ENCODE peak calls at places on chromosomes 3 and 15, in six cellular contexts. Q is neural progenitor cell, C is GM23338, D is glutamatergic neuron, B is sigmoid colon, K is cardiac fibroblast. A is an unnamed sample.

GRCh38 chr3:122615303-122615702 is 37.9 kb downstream of the PARP15 start:
- DNase-seq in C (peak; percentile 17), B (no peak), D (no peak), K (no peak), Q (peak; percentile 26), A (no peak)

GRCh38 chr15:48625126-48625525 is 20.4 kb downstream of the FBN1 start:
- DNase-seq in B (no peak), K (peak; percentile 38), C (no peak), Q (no peak), D (no peak), A (peak; percentile 56)

GRCh38 chr3:50853936-50854335 is 179.2 kb downstream of the DOCK3 start:
- DNase-seq in D (no peak), Q (no peak), B (no peak), K (no peak), C (no peak), A (no peak)

GRCh38 chr3:162632672-162633071 is 1136.1 kb downstream of the OTOL1 start:
- DNase-seq in C (no peak), Q (no peak), B (no peak), K (no peak), D (no peak), A (no peak)

GRCh38 chr3:58560771-58561311 is 16.4 kb downstream of the FAM107A start:
- DNase-seq in D (no peak), K (peak; percentile 96), C (peak; percentile 98), B (no peak), Q (peak; percentile 88), A (peak; percentile 53)

GRCh38 chr3:31738423-31738822 is 205.7 kb downstream of the STT3B start:
- DNase-seq in B (no peak), C (no peak), D (no peak), K (no peak), Q (no peak), A (no peak)

GRCh38 chr15:40508216-40508615 is 37.4 kb downstream of the CHST14 start:
- DNase-seq in C (no peak), Q (no peak), K (no peak), D (no peak), B (no peak), A (no peak)

GRCh38 chr15:44015555-44015954 is 179.5 kb downstream of the FRMD5 start:
- DNase-seq in Q (no peak), B (no peak), K (peak; percentile 67), C (no peak), D (no peak), A (no peak)

GRCh38 chr3:54243262-54243931 is 121.0 kb downstream of the CACNA2D3 start:
- DNase-seq in C (peak; percentile 22), D (no peak), B (no peak), Q (no peak), K (peak; percentile 35), A (no peak)

GRCh38 chr15:67110958-67111864 is 45.8 kb downstream of the SMAD3 start:
- DNase-seq in Q (no peak), K (no peak), D (no peak), C (no peak), B (no peak), A (no peak)

GRCh38 chr3:159032311-159032710 is 230.5 kb downstream of the MFSD1 start:
- DNase-seq in Q (no peak), C (no peak), B (no peak), K (no peak), D (no peak), A (no peak)

GRCh38 chr3:156507285-156507684 is 47.6 kb downstream of the SSR3 start:
- DNase-seq in D (no peak), Q (no peak), K (no peak), C (no peak), B (no peak), A (no peak)

GRCh38 chr15:80660114-80660513 is 35.0 kb upstream of the ABHD17C start:
- DNase-seq in B (no peak), K (peak; percentile 63), C (peak; percentile 79), D (peak; percentile 40), Q (peak; percentile 64), A (no peak)

GRCh38 chr3:196208942-196209695 is 2.1 kb downstream of the ZDHHC19 start:
- DNase-seq in K (no peak), B (no peak), D (no peak), Q (no peak), C (no peak), A (peak; percentile 95)

GRCh38 chr15:99598296-99598695 is 32.5 kb downstream of the MEF2A start:
- DNase-seq in K (no peak), C (no peak), B (no peak), Q (no peak), D (no peak), A (no peak)

GRCh38 chr3:105222568-105223093 is 144.1 kb upstream of the ALCAM start:
- DNase-seq in D (no peak), C (peak; percentile 21), B (no peak), K (no peak), Q (no peak), A (no peak)

GRCh38 chr15:73907018-73907394 is 19.3 kb upstream of the LOXL1 start:
- DNase-seq in Q (no peak), K (no peak), C (no peak), B (no peak), D (no peak), A (no peak)

GRCh38 chr3:127288921-127289645 is 1.2 kb upstream of the PRR20G start:
- DNase-seq in B (no peak), K (no peak), C (peak; percentile 56), D (no peak), Q (no peak), A (no peak)

GRCh38 chr3:142857056-142857455 is 31.8 kb downstream of the PCOLCE2 start:
- DNase-seq in Q (peak; percentile 51), D (peak; percentile 54), B (no peak), C (peak; percentile 79), K (peak; percentile 17), A (no peak)

GRCh38 chr3:142850395-142851023 is 38.4 kb downstream of the PCOLCE2 start:
- DNase-seq in B (no peak), K (peak; percentile 88), Q (no peak), C (no peak), D (no peak), A (no peak)

GRCh38 chr3:142849148-142849547 is 39.7 kb downstream of the PCOLCE2 start:
- DNase-seq in D (no peak), B (no peak), C (no peak), Q (no peak), K (no peak), A (no peak)

GRCh38 chr3:142852009-142852408 is 36.9 kb downstream of the PCOLCE2 start:
- DNase-seq in B (no peak), C (no peak), K (no peak), D (no peak), Q (no peak), A (no peak)

GRCh38 chr3:142853270-142854163 is 35.4 kb downstream of the PCOLCE2 start:
- DNase-seq in C (no peak), Q (no peak), B (no peak), K (peak; percentile 17), D (no peak), A (no peak)
- TF ChIP-seq CTCF in C (no peak), Q (no peak), B (no peak), K (no peak), D (no peak), A (no peak)

GRCh38 chr3:94179059-94179458 is 116.2 kb downstream of the NSUN3 start:
- DNase-seq in K (no peak), D (no peak), B (no peak), C (no peak), Q (no peak), A (no peak)

GRCh38 chr3:94187697-94188096 is 124.8 kb downstream of the NSUN3 start:
- DNase-seq in D (no peak), B (no peak), K (no peak), Q (no peak), C (no peak), A (no peak)

GRCh38 chr3:94183551-94183950 is 120.7 kb downstream of the NSUN3 start:
- DNase-seq in B (no peak), K (no peak), C (no peak), Q (no peak), D (no peak), A (no peak)

GRCh38 chr3:94185753-94186152 is 122.9 kb downstream of the NSUN3 start:
- DNase-seq in D (no peak), K (no peak), Q (no peak), C (no peak), B (no peak), A (no peak)

GRCh38 chr3:94184781-94185180 is 121.9 kb downstream of the NSUN3 start:
- DNase-seq in Q (no peak), D (no peak), K (peak; percentile 2), C (no peak), B (no peak), A (no peak)
- TF ChIP-seq CTCF in Q (no peak), D (no peak), K (no peak), C (no peak), B (no peak), A (no peak)

GRCh38 chr3:174355505-174355904 is 503.6 kb upstream of the NAALADL2 start:
- DNase-seq in C (peak; percentile 80), B (no peak), K (peak; percentile 30), D (no peak), Q (peak; percentile 66), A (no peak)
- TF ChIP-seq CTCF in C (peak; percentile 73), B (no peak), K (peak; percentile 36), D (peak; percentile 26), Q (peak; percentile 70), A (peak; percentile 69)

GRCh38 chr3:5140230-5140621 is 18.1 kb downstream of the ARL8B start:
- DNase-seq in Q (no peak), D (no peak), B (no peak), K (no peak), C (no peak), A (no peak)

GRCh38 chr3:5133689-5134088 is 11.6 kb downstream of the ARL8B start:
- DNase-seq in D (no peak), B (no peak), K (no peak), Q (no peak), C (no peak), A (no peak)

GRCh38 chr3:5136211-5136610 is 14.1 kb downstream of the ARL8B start:
- DNase-seq in K (no peak), Q (no peak), B (no peak), C (no peak), D (no peak), A (no peak)

GRCh38 chr3:5138214-5138981 is 16.3 kb downstream of the ARL8B start:
- DNase-seq in B (no peak), D (no peak), C (no peak), Q (no peak), K (peak; percentile 39), A (no peak)

GRCh38 chr3:5136619-5137429 is 14.7 kb downstream of the ARL8B start:
- DNase-seq in D (no peak), K (peak; percentile 34), C (peak; percentile 64), B (no peak), Q (peak; percentile 30), A (no peak)
- TF ChIP-seq CTCF in D (no peak), K (peak; percentile 34), C (peak; percentile 64), B (no peak), Q (peak; percentile 57), A (peak; percentile 74)

DNA sequence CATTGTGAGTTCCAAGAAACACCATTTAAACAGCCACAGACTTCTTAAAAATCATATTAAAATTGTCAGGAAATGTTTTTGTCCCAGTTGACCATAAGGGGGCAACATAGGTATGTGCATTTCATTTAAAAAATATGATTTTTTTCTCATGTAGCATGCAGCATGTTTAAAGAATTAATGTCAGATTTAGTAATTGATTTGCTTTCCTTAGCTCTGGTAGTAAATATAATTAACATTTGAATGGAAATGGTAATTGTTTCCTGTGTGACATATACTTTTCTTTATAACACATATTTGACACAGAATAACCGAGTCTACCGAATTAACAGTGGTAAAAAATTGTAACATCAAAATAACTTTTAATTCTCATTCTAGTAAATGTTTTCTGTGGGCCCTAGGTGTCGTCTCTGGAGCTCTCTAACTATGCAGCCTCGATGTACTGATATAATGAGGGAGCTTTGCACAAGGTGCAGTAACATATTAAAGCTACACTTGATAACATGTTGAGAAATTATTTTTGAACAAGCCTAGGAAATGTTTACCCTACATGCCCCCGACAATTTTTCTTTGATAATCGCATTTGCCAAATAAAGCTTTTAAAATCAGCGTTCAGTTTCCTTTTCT is 34.9 kb downstream of the NXPE3 start:
- DNase-seq in B (no peak), C (peak; percentile 40), D (no peak), K (peak; percentile 64), Q (no peak), A (no peak)
- TF ChIP-seq CTCF in B (peak; percentile 53), C (peak; percentile 85), D (peak; percentile 53), K (peak; percentile 38), Q (peak; percentile 65), A (peak; percentile 92)

A was measured in chondrocyte.